ENCODE peak calls at places on chromosome 22, in nine cellular contexts. One of them, this sample, is unnamed.

GRCh38 chr22:48748860-48749554 is 1078.7 kb downstream of the BRD1 start:
- DNase-seq in astrocyte of the spinal cord: no peak
- DNase-seq in dorsolateral prefrontal cortex: no peak
- DNase-seq in Peyer's patch: no peak
- DNase-seq in AG10803: no peak
- DNase-seq in SK-N-SH: no peak
- DNase-seq in body of pancreas: no peak
- DNase-seq in ascending aorta: no peak
- DNase-seq in adipocyte: no peak
- DNase-seq in this sample: no peak

GRCh38 chr22:39148727-39149535 is 3.5 kb downstream of the CBX7 start:
- DNase-seq in dorsolateral prefrontal cortex: peak; percentile 52
- DNase-seq in astrocyte of the spinal cord: no peak
- DNase-seq in Peyer's patch: peak; percentile 54
- DNase-seq in ascending aorta: peak; percentile 36
- DNase-seq in AG10803: no peak
- DNase-seq in body of pancreas: peak; percentile 50
- DNase-seq in adipocyte: peak; percentile 29
- DNase-seq in SK-N-SH: peak; percentile 44
- DNase-seq in this sample: no peak

GRCh38 chr22:32005453-32005852 is 37.6 kb upstream of the SLC5A1 start:
- DNase-seq in body of pancreas: no peak
- DNase-seq in SK-N-SH: no peak
- DNase-seq in Peyer's patch: no peak
- DNase-seq in astrocyte of the spinal cord: peak; percentile 22
- DNase-seq in ascending aorta: no peak
- DNase-seq in adipocyte: peak; percentile 3
- DNase-seq in dorsolateral prefrontal cortex: no peak
- DNase-seq in AG10803: peak; percentile 34
- DNase-seq in this sample: peak; percentile 39

GRCh38 chr22:44667829-44668189 is 34.2 kb upstream of the PRR5 start:
- DNase-seq in SK-N-SH: no peak
- DNase-seq in AG10803: no peak
- DNase-seq in dorsolateral prefrontal cortex: no peak
- DNase-seq in body of pancreas: no peak
- DNase-seq in adipocyte: peak; percentile 38
- DNase-seq in Peyer's patch: peak; percentile 56
- DNase-seq in ascending aorta: no peak
- DNase-seq in astrocyte of the spinal cord: no peak
- DNase-seq in this sample: no peak

GRCh38 chr22:44952863-44953790 is 56.7 kb downstream of the PHF21B start:
- DNase-seq in ascending aorta: no peak
- DNase-seq in Peyer's patch: no peak
- DNase-seq in body of pancreas: no peak
- DNase-seq in adipocyte: no peak
- DNase-seq in astrocyte of the spinal cord: no peak
- DNase-seq in dorsolateral prefrontal cortex: no peak
- DNase-seq in SK-N-SH: no peak
- DNase-seq in AG10803: no peak
- DNase-seq in this sample: no peak

GRCh38 chr22:21837184-21837979 is 30.1 kb downstream of the MAPK1 start:
- DNase-seq in astrocyte of the spinal cord: peak; percentile 91
- DNase-seq in adipocyte: peak; percentile 83
- DNase-seq in body of pancreas: no peak
- DNase-seq in dorsolateral prefrontal cortex: no peak
- DNase-seq in SK-N-SH: no peak
- DNase-seq in AG10803: peak; percentile 82
- DNase-seq in Peyer's patch: no peak
- DNase-seq in ascending aorta: no peak
- DNase-seq in this sample: peak; percentile 85

GRCh38 chr22:39268645-39269044 is 23.9 kb upstream of the PDGFB start:
- DNase-seq in dorsolateral prefrontal cortex: no peak
- DNase-seq in AG10803: no peak
- DNase-seq in ascending aorta: no peak
- DNase-seq in astrocyte of the spinal cord: no peak
- DNase-seq in adipocyte: no peak
- DNase-seq in SK-N-SH: no peak
- DNase-seq in body of pancreas: no peak
- DNase-seq in Peyer's patch: no peak
- DNase-seq in this sample: no peak

GRCh38 chr22:44735518-44736428 is 16.6 kb upstream of the ARHGAP8 start:
- DNase-seq in adipocyte: peak; percentile 76
- DNase-seq in dorsolateral prefrontal cortex: peak; percentile 64
- DNase-seq in ascending aorta: peak; percentile 18
- DNase-seq in astrocyte of the spinal cord: peak; percentile 24
- DNase-seq in Peyer's patch: peak; percentile 89
- DNase-seq in SK-N-SH: peak; percentile 94
- DNase-seq in AG10803: peak; percentile 39
- DNase-seq in body of pancreas: peak; percentile 81
- DNase-seq in this sample: peak; percentile 43

GRCh38 chr22:25051073-25051472 is 98.6 kb downstream of the KIAA1671 start:
- DNase-seq in SK-N-SH: peak; percentile 53
- DNase-seq in astrocyte of the spinal cord: no peak
- DNase-seq in AG10803: no peak
- DNase-seq in ascending aorta: no peak
- DNase-seq in Peyer's patch: no peak
- DNase-seq in dorsolateral prefrontal cortex: no peak
- DNase-seq in body of pancreas: no peak
- DNase-seq in adipocyte: no peak
- DNase-seq in this sample: no peak

GRCh38 chr22:44068422-44069191 is 44.5 kb downstream of the PARVB start:
- DNase-seq in body of pancreas: no peak
- DNase-seq in dorsolateral prefrontal cortex: peak; percentile 36
- DNase-seq in SK-N-SH: no peak
- DNase-seq in adipocyte: no peak
- DNase-seq in astrocyte of the spinal cord: no peak
- DNase-seq in AG10803: no peak
- DNase-seq in Peyer's patch: no peak
- DNase-seq in ascending aorta: peak; percentile 13
- DNase-seq in this sample: no peak

GRCh38 chr22:17888439-17888838 is 114.2 kb upstream of the BID start:
- DNase-seq in ascending aorta: no peak
- DNase-seq in dorsolateral prefrontal cortex: no peak
- DNase-seq in AG10803: no peak
- DNase-seq in body of pancreas: no peak
- DNase-seq in astrocyte of the spinal cord: no peak
- DNase-seq in SK-N-SH: no peak
- DNase-seq in adipocyte: no peak
- DNase-seq in Peyer's patch: no peak
- DNase-seq in this sample: no peak

GRCh38 chr22:19766506-19767426 is 6.2 kb downstream of the TBX1 start:
- DNase-seq in SK-N-SH: peak; percentile 78
- DNase-seq in Peyer's patch: peak; percentile 68
- DNase-seq in astrocyte of the spinal cord: no peak
- DNase-seq in adipocyte: no peak
- DNase-seq in body of pancreas: peak; percentile 52
- DNase-seq in ascending aorta: no peak
- DNase-seq in AG10803: no peak
- DNase-seq in dorsolateral prefrontal cortex: no peak
- DNase-seq in this sample: no peak
- H3K4me3 ChIP-seq in SK-N-SH: peak overlapping the region; percentile 21
- H3K4me3 ChIP-seq in Peyer's patch: peak overlapping the region; percentile 51
- H3K4me3 ChIP-seq in astrocyte of the spinal cord: no peak overlapping the region
- H3K4me3 ChIP-seq in adipocyte: peak overlapping the region; percentile 17
- H3K4me3 ChIP-seq in body of pancreas: no peak overlapping the region
- H3K4me3 ChIP-seq in ascending aorta: peak overlapping the region; percentile 26
- H3K4me3 ChIP-seq in AG10803: no peak overlapping the region
- H3K4me3 ChIP-seq in dorsolateral prefrontal cortex: peak overlapping the region; percentile 23
- H3K4me3 ChIP-seq in this sample: no peak overlapping the region

DNA sequence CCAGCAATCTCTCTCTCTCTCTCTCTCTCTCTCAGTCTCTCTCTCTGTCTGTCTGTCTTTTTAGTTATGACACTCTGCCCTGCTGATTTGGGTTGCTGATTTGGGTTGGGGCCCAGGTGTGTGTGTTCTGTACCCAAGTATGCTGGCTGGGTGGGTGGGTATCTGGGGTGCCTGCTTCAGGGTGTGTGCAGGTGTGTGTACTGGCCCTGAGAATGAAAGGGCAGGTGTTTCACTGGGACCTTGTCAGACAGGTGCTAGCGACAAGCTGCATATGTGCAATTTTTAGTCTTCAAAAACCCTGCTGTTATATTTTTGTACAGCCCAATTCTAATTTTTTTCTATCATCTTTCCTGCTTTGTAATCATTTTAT is 940 bp downstream of the CSF2RB start:
- DNase-seq in astrocyte of the spinal cord: no peak
- DNase-seq in dorsolateral prefrontal cortex: no peak
- DNase-seq in adipocyte: no peak
- DNase-seq in ascending aorta: no peak
- DNase-seq in AG10803: no peak
- DNase-seq in Peyer's patch: no peak
- DNase-seq in body of pancreas: no peak
- DNase-seq in SK-N-SH: no peak
- DNase-seq in this sample: no peak
- H3K4me3 ChIP-seq in astrocyte of the spinal cord: no peak overlapping the region
- H3K4me3 ChIP-seq in dorsolateral prefrontal cortex: no peak overlapping the region
- H3K4me3 ChIP-seq in adipocyte: no peak overlapping the region
- H3K4me3 ChIP-seq in ascending aorta: no peak overlapping the region
- H3K4me3 ChIP-seq in AG10803: no peak overlapping the region
- H3K4me3 ChIP-seq in Peyer's patch: peak overlapping the region; percentile 35
- H3K4me3 ChIP-seq in body of pancreas: no peak overlapping the region
- H3K4me3 ChIP-seq in SK-N-SH: no peak overlapping the region
- H3K4me3 ChIP-seq in this sample: no peak overlapping the region

DNA sequence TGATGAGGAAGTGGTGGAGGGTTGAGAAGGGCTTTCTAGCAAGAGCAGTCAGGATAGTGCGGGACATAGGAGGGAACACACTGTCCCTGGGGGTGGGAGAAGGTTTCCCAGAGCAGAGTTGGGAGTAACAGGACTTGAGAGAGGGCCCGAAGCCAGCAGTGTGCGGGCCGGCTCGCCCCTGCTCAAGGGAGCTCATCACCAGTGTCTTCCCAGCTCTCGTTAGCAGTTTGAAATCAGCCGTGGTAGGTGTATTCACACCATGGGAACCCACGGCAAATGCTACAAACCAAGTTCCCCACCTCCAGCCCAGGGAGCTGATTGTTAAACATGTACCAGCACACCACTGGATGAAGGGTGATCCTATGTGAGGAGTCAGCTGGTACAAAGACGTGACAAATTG is 66.2 kb upstream of the EIF3D start:
- DNase-seq in adipocyte: no peak
- DNase-seq in AG10803: no peak
- DNase-seq in body of pancreas: no peak
- DNase-seq in ascending aorta: no peak
- DNase-seq in Peyer's patch: no peak
- DNase-seq in astrocyte of the spinal cord: no peak
- DNase-seq in dorsolateral prefrontal cortex: no peak
- DNase-seq in SK-N-SH: no peak
- DNase-seq in this sample: no peak
- H3K4me3 ChIP-seq in adipocyte: no peak overlapping the region
- H3K4me3 ChIP-seq in AG10803: no peak overlapping the region
- H3K4me3 ChIP-seq in body of pancreas: no peak overlapping the region
- H3K4me3 ChIP-seq in ascending aorta: no peak overlapping the region
- H3K4me3 ChIP-seq in Peyer's patch: no peak overlapping the region
- H3K4me3 ChIP-seq in astrocyte of the spinal cord: no peak overlapping the region
- H3K4me3 ChIP-seq in dorsolateral prefrontal cortex: no peak overlapping the region
- H3K4me3 ChIP-seq in SK-N-SH: no peak overlapping the region
- H3K4me3 ChIP-seq in this sample: no peak overlapping the region

DNA sequence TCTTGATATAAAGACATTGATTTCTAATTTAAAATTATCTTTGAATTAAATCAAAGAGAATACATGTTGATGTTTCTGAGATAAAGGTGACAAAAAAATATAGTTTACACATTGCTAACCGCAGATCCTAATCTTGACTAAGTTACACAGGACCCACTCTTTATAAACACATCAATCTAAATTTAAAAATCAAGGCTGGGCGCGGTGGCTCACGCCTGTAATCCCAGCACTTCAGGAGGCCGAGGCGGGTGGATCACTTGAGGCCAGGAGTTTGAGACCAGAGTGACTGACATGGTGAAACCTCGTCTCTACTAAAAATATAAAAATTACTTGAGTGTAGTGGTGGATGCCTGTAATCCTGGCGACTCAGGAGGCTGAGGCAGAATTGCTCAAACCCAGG is 1.9 kb downstream of the ARFGAP3 start:
- DNase-seq in astrocyte of the spinal cord: no peak
- DNase-seq in ascending aorta: no peak
- DNase-seq in Peyer's patch: no peak
- DNase-seq in dorsolateral prefrontal cortex: no peak
- DNase-seq in SK-N-SH: no peak
- DNase-seq in adipocyte: no peak
- DNase-seq in body of pancreas: no peak
- DNase-seq in AG10803: no peak
- DNase-seq in this sample: no peak
- H3K4me3 ChIP-seq in astrocyte of the spinal cord: no peak overlapping the region
- H3K4me3 ChIP-seq in ascending aorta: peak overlapping the region; percentile 68
- H3K4me3 ChIP-seq in Peyer's patch: peak overlapping the region; percentile 27
- H3K4me3 ChIP-seq in dorsolateral prefrontal cortex: peak overlapping the region; percentile 82
- H3K4me3 ChIP-seq in SK-N-SH: no peak overlapping the region
- H3K4me3 ChIP-seq in adipocyte: peak overlapping the region; percentile 92
- H3K4me3 ChIP-seq in body of pancreas: peak overlapping the region; percentile 64
- H3K4me3 ChIP-seq in AG10803: peak overlapping the region; percentile 95
- H3K4me3 ChIP-seq in this sample: no peak overlapping the region

GRCh38 chr22:37844904-37845334 is 785 bp upstream of the ANKRD54 start:
- DNase-seq in adipocyte: no peak
- DNase-seq in AG10803: no peak
- DNase-seq in SK-N-SH: no peak
- DNase-seq in body of pancreas: no peak
- DNase-seq in ascending aorta: no peak
- DNase-seq in dorsolateral prefrontal cortex: no peak
- DNase-seq in astrocyte of the spinal cord: no peak
- DNase-seq in Peyer's patch: no peak
- DNase-seq in this sample: peak; percentile 29
- H3K4me3 ChIP-seq in adipocyte: peak overlapping the region; percentile 89
- H3K4me3 ChIP-seq in AG10803: peak overlapping the region; percentile 76
- H3K4me3 ChIP-seq in SK-N-SH: peak overlapping the region; percentile 33
- H3K4me3 ChIP-seq in body of pancreas: peak overlapping the region; percentile 18
- H3K4me3 ChIP-seq in ascending aorta: peak overlapping the region; percentile 81
- H3K4me3 ChIP-seq in dorsolateral prefrontal cortex: peak overlapping the region; percentile 55
- H3K4me3 ChIP-seq in astrocyte of the spinal cord: peak overlapping the region; percentile 48
- H3K4me3 ChIP-seq in Peyer's patch: peak overlapping the region; percentile 93
- H3K4me3 ChIP-seq in this sample: peak overlapping the region; percentile 34

GRCh38 chr22:45971389-45972028 is 5.5 kb downstream of the WNT7B start:
- DNase-seq in SK-N-SH: peak; percentile 60
- DNase-seq in body of pancreas: no peak
- DNase-seq in dorsolateral prefrontal cortex: no peak
- DNase-seq in ascending aorta: no peak
- DNase-seq in adipocyte: peak; percentile 51
- DNase-seq in AG10803: no peak
- DNase-seq in Peyer's patch: no peak
- DNase-seq in astrocyte of the spinal cord: no peak
- DNase-seq in this sample: no peak
- H3K4me3 ChIP-seq in SK-N-SH: peak overlapping the region; percentile 19
- H3K4me3 ChIP-seq in body of pancreas: no peak overlapping the region
- H3K4me3 ChIP-seq in dorsolateral prefrontal cortex: peak overlapping the region; percentile 40
- H3K4me3 ChIP-seq in ascending aorta: peak overlapping the region; percentile 33
- H3K4me3 ChIP-seq in adipocyte: peak overlapping the region; percentile 61
- H3K4me3 ChIP-seq in AG10803: peak overlapping the region; percentile 41
- H3K4me3 ChIP-seq in Peyer's patch: no peak overlapping the region
- H3K4me3 ChIP-seq in astrocyte of the spinal cord: peak overlapping the region; percentile 56
- H3K4me3 ChIP-seq in this sample: peak overlapping the region; percentile 21

This sample was measured in fibroblast of mammary gland.